ENCODE peak calls at places on chromosomes 12 and 14, in eight cellular contexts. R, K, T, I, B, F, Z and Q are unnamed samples.

GRCh38 chr14:101246894-101247853 is 314.1 kb upstream of the DIO3 start:
- DNase-seq in B (no peak), Z (no peak), K (no peak), F (no peak), R (no peak), T (no peak), I (no peak), Q (no peak)

GRCh38 chr12:88237954-88238353 is 95.8 kb downstream of the TMTC3 start:
- DNase-seq in T (peak; percentile 48), F (peak; percentile 44), B (peak; percentile 6), R (no peak), I (peak; percentile 83), Z (no peak), K (no peak), Q (peak; percentile 14)

GRCh38 chr12:13234045-13234641 is 37.6 kb downstream of the EMP1 start:
- DNase-seq in T (peak; percentile 62), K (peak; percentile 61), R (no peak), Z (peak; percentile 32), I (peak; percentile 85), F (peak; percentile 77), B (peak; percentile 37), Q (peak; percentile 89)

GRCh38 chr14:30681752-30682355 is 59.7 kb downstream of the SCFD1 start:
- DNase-seq in B (no peak), Z (no peak), I (peak; percentile 22), F (peak; percentile 10), R (no peak), T (no peak), K (no peak), Q (peak; percentile 36)

GRCh38 chr12:12181516-12181915 is 85.3 kb downstream of the LRP6 start:
- DNase-seq in B (no peak), I (peak; percentile 50), Z (no peak), F (peak; percentile 40), T (no peak), K (no peak), R (no peak), Q (no peak)

GRCh38 chr12:89351489-89352241 is 636 bp downstream of the DUSP6 start:
- DNase-seq in R (no peak), Z (peak; percentile 64), F (peak; percentile 47), I (peak; percentile 62), K (peak; percentile 60), T (peak; percentile 19), B (peak; percentile 20), Q (peak; percentile 81)

GRCh38 chr12:118073768-118074167 is 12.8 kb upstream of the WSB2 start:
- DNase-seq in B (peak; percentile 14), K (no peak), F (no peak), T (no peak), Z (no peak), R (no peak), I (no peak), Q (no peak)

GRCh38 chr12:6846316-6846869 is 4.7 kb downstream of the CDCA3 start:
- DNase-seq in Z (no peak), B (no peak), I (no peak), F (no peak), K (peak; percentile 64), R (no peak), T (no peak), Q (no peak)

GRCh38 chr14:23578560-23579310 is at the start of gene JPH4:
- DNase-seq in K (peak; percentile 27), Z (peak; percentile 83), R (no peak), B (no peak), F (no peak), T (no peak), I (no peak), Q (peak; percentile 31)